ENCODE peak calls at places on chromosomes 7 and 10, in eight cellular contexts. U is HCT116; O is memory B cell; L is activated CD8-positive, alpha-beta memory T cell treated with anti-CD3 and anti-CD28 coated beads, Interleukin-2, amount 10 ng/mL, durations not matched to agents 7 days and 5 days; I is A549; E is mucosa of descending colon; R is CD4-positive, CD25-positive, alpha-beta regulatory T cell; T is left cardiac atrium. Q is an unnamed sample.

GRCh38 chr7:93298671-93299070 is 66.5 kb downstream of the VPS50 start:
- ATAC-seq in U (no peak), O (no peak), L (no peak), I (no peak), E (no peak), R (no peak), T (no peak), Q (no peak)

GRCh38 chr10:79331226-79331625 is 16.0 kb upstream of the PPIF start:
- ATAC-seq in U (peak), O (peak), L (peak), I (peak), E (peak), R (no peak), T (no peak), Q (peak)

GRCh38 chr7:4123823-4124222 is 558.3 kb upstream of the FOXK1 start:
- ATAC-seq in U (no peak), O (no peak), L (no peak), I (no peak), E (no peak), R (no peak), T (no peak), Q (peak)

GRCh38 chr7:24668922-24669635 is 88.2 kb downstream of the GSDME start:
- ATAC-seq in U (no peak), O (no peak), L (no peak), I (peak), E (peak), R (no peak), T (no peak), Q (peak)

GRCh38 chr7:41699532-41699931 is 3.4 kb downstream of the INHBA start:
- ATAC-seq in U (no peak), O (peak), L (no peak), I (no peak), E (peak), R (no peak), T (peak), Q (no peak)

GRCh38 chr10:28632597-28632940 is 44.8 kb upstream of the BAMBI start:
- ATAC-seq in U (no peak), O (no peak), L (no peak), I (no peak), E (no peak), R (no peak), T (no peak), Q (no peak)

GRCh38 chr10:112363696-112364688 is 9.9 kb upstream of the ACSL5 start:
- ATAC-seq in U (no peak), O (no peak), L (no peak), I (no peak), E (peak), R (no peak), T (no peak), Q (no peak)

GRCh38 chr10:66466622-66467021 is 459.2 kb upstream of the LRRTM3 start:
- ATAC-seq in U (no peak), O (no peak), L (no peak), I (no peak), E (no peak), R (no peak), T (no peak), Q (no peak)

GRCh38 chr7:130458256-130458655 is 17.4 kb upstream of the CEP41 start:
- ATAC-seq in U (no peak), O (peak), L (peak), I (no peak), E (no peak), R (peak), T (no peak), Q (no peak)

GRCh38 chr7:106018566-106019338 is 55.7 kb downstream of the CDHR3 start:
- ATAC-seq in U (no peak), O (no peak), L (no peak), I (no peak), E (no peak), R (no peak), T (no peak), Q (no peak)

GRCh38 chr10:100043796-100044195 is 34.0 kb upstream of the DNMBP start:
- ATAC-seq in U (peak), O (no peak), L (no peak), I (peak), E (peak), R (no peak), T (peak), Q (peak)

GRCh38 chr10:107653832-107654287 is 489.4 kb upstream of the SORCS1 start:
- ATAC-seq in U (no peak), O (peak), L (no peak), I (no peak), E (peak), R (no peak), T (peak), Q (no peak)

GRCh38 chr7:41693150-41693997 is 9.5 kb downstream of the INHBA start:
- ATAC-seq in U (peak), O (no peak), L (no peak), I (no peak), E (peak), R (no peak), T (peak), Q (peak)

GRCh38 chr10:110141185-110141584 is 66.2 kb upstream of the MXI1 start:
- ATAC-seq in U (no peak), O (no peak), L (peak), I (no peak), E (peak), R (no peak), T (no peak), Q (no peak)

GRCh38 chr10:62063795-62064472 is 162.4 kb downstream of the ARID5B start:
- ATAC-seq in U (no peak), O (no peak), L (peak), I (no peak), E (peak), R (peak), T (peak), Q (peak)

GRCh38 chr10:16891375-16892313 is 74.4 kb upstream of the RSU1 start:
- ATAC-seq in U (peak), O (peak), L (peak), I (peak), E (peak), R (peak), T (peak), Q (peak)

GRCh38 chr10:123882681-123883445 is 8.7 kb downstream of the CPXM2 start:
- ATAC-seq in U (no peak), O (no peak), L (no peak), I (no peak), E (no peak), R (no peak), T (no peak), Q (no peak)

GRCh38 chr10:45353176-45353575 is 20.8 kb upstream of the ALOX5 start:
- ATAC-seq in U (no peak), O (no peak), L (peak), I (no peak), E (no peak), R (no peak), T (no peak), Q (peak)

GRCh38 chr7:34844401-34844800 is 186.4 kb downstream of the NPSR1 start:
- ATAC-seq in U (no peak), O (no peak), L (no peak), I (no peak), E (no peak), R (no peak), T (no peak), Q (no peak)

GRCh38 chr10:878333-878753 is 53.2 kb downstream of the LARP4B start:
- ATAC-seq in U (no peak), O (no peak), L (no peak), I (no peak), E (peak), R (no peak), T (peak), Q (no peak)

GRCh38 chr10:110618206-110618605 is 25.9 kb upstream of the RBM20 start:
- ATAC-seq in U (no peak), O (no peak), L (no peak), I (no peak), E (no peak), R (no peak), T (no peak), Q (no peak)

GRCh38 chr7:129607471-129608120 is 3.9 kb upstream of the NRF1 start:
- ATAC-seq in U (peak), O (no peak), L (no peak), I (peak), E (no peak), R (no peak), T (no peak), Q (no peak)

GRCh38 chr10:90872648-90873020 is 860 bp downstream of the RPP30 start:
- ATAC-seq in U (no peak), O (no peak), L (peak), I (no peak), E (no peak), R (no peak), T (no peak), Q (no peak)

GRCh38 chr10:132676193-132676891 is 109.6 kb downstream of the NKX6-2 start:
- ATAC-seq in U (no peak), O (no peak), L (no peak), I (no peak), E (peak), R (no peak), T (no peak), Q (no peak)

GRCh38 chr7:31458203-31458602 is 55.7 kb upstream of the ITPRID1 start:
- ATAC-seq in U (no peak), O (no peak), L (no peak), I (no peak), E (no peak), R (no peak), T (no peak), Q (no peak)

GRCh38 chr7:151607464-151607867 is 87.8 kb upstream of the RHEB start:
- ATAC-seq in U (peak), O (no peak), L (no peak), I (peak), E (peak), R (no peak), T (no peak), Q (no peak)

Q was measured in esophagus mucosa.